ENCODE peak calls at places on chromosomes 7 and 10, in ten cellular contexts. One of them, this sample, is unnamed.

GRCh38 chr10:75043256-75044121 is 68.0 kb upstream of the SAMD8 start:
- DNase-seq in WERI-Rb-1: no peak
- DNase-seq in prostate gland: no peak
- DNase-seq in sigmoid colon: peak
- DNase-seq in HFF-Myc: no peak
- DNase-seq in cardiac muscle cell: no peak
- DNase-seq in adrenal gland: no peak
- DNase-seq in fibroblast of mammary gland: no peak
- DNase-seq in neural progenitor cell: peak
- DNase-seq in A549: no peak
- DNase-seq in this sample: peak

GRCh38 chr7:140036224-140036651 is 26.5 kb downstream of the PARP12 start:
- DNase-seq in WERI-Rb-1: no peak
- DNase-seq in prostate gland: no peak
- DNase-seq in sigmoid colon: no peak
- DNase-seq in HFF-Myc: no peak
- DNase-seq in cardiac muscle cell: no peak
- DNase-seq in adrenal gland: no peak
- DNase-seq in fibroblast of mammary gland: peak
- DNase-seq in neural progenitor cell: no peak
- DNase-seq in A549: no peak
- DNase-seq in this sample: no peak

GRCh38 chr10:48551796-48552591 is 52.9 kb downstream of the ARHGAP22 start:
- DNase-seq in WERI-Rb-1: peak
- DNase-seq in prostate gland: no peak
- DNase-seq in sigmoid colon: no peak
- DNase-seq in HFF-Myc: peak
- DNase-seq in cardiac muscle cell: peak
- DNase-seq in adrenal gland: peak
- DNase-seq in fibroblast of mammary gland: peak
- DNase-seq in neural progenitor cell: peak
- DNase-seq in A549: peak
- DNase-seq in this sample: peak

GRCh38 chr10:74917481-74918077 is 91.2 kb downstream of the KAT6B start:
- DNase-seq in WERI-Rb-1: no peak
- DNase-seq in prostate gland: no peak
- DNase-seq in sigmoid colon: no peak
- DNase-seq in HFF-Myc: no peak
- DNase-seq in cardiac muscle cell: peak
- DNase-seq in adrenal gland: no peak
- DNase-seq in fibroblast of mammary gland: peak
- DNase-seq in neural progenitor cell: no peak
- DNase-seq in A549: peak
- DNase-seq in this sample: no peak

GRCh38 chr10:117543999-117544728 is 1.6 kb downstream of the EMX2 start:
- DNase-seq in WERI-Rb-1: no peak
- DNase-seq in prostate gland: no peak
- DNase-seq in sigmoid colon: no peak
- DNase-seq in HFF-Myc: no peak
- DNase-seq in cardiac muscle cell: no peak
- DNase-seq in adrenal gland: no peak
- DNase-seq in fibroblast of mammary gland: no peak
- DNase-seq in neural progenitor cell: peak
- DNase-seq in A549: no peak
- DNase-seq in this sample: no peak

GRCh38 chr10:46992794-46993552 is 81.7 kb downstream of the PTPN20 start:
- DNase-seq in WERI-Rb-1: peak
- DNase-seq in prostate gland: no peak
- DNase-seq in sigmoid colon: peak
- DNase-seq in HFF-Myc: no peak
- DNase-seq in cardiac muscle cell: peak
- DNase-seq in adrenal gland: no peak
- DNase-seq in fibroblast of mammary gland: peak
- DNase-seq in neural progenitor cell: peak
- DNase-seq in A549: peak
- DNase-seq in this sample: peak

GRCh38 chr7:127437772-127438330 is 45.3 kb upstream of the ZNF800 start:
- DNase-seq in WERI-Rb-1: no peak
- DNase-seq in prostate gland: no peak
- DNase-seq in sigmoid colon: no peak
- DNase-seq in HFF-Myc: peak
- DNase-seq in cardiac muscle cell: peak
- DNase-seq in adrenal gland: no peak
- DNase-seq in fibroblast of mammary gland: peak
- DNase-seq in neural progenitor cell: no peak
- DNase-seq in A549: no peak
- DNase-seq in this sample: no peak

GRCh38 chr7:53229202-53229601 is 193.8 kb downstream of the POM121L12 start:
- DNase-seq in WERI-Rb-1: no peak
- DNase-seq in prostate gland: no peak
- DNase-seq in sigmoid colon: no peak
- DNase-seq in HFF-Myc: no peak
- DNase-seq in cardiac muscle cell: no peak
- DNase-seq in adrenal gland: no peak
- DNase-seq in fibroblast of mammary gland: no peak
- DNase-seq in neural progenitor cell: no peak
- DNase-seq in A549: no peak
- DNase-seq in this sample: no peak

DNA sequence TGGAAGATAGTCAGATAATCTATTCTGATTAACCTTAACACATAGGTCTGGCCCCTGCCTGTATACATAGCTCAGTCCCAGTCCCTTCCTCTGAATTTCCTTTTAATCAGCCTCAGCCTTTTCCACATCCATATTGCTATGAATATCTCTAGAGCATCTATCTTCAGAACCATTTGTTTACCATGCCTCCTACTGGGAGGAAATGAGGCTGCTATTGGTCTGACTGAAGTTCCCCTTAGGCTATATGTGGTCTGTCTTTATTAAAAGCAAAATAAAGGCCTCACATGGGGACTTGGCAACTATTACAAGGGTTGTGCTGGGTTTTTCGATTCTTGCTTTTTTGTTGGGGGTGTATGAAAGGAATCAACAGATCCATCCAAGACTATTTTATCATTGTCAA is 318.9 kb downstream of the HPSE2 start:
- DNase-seq in WERI-Rb-1: no peak
- DNase-seq in prostate gland: no peak
- DNase-seq in sigmoid colon: no peak
- DNase-seq in HFF-Myc: peak
- DNase-seq in cardiac muscle cell: no peak
- DNase-seq in adrenal gland: no peak
- DNase-seq in fibroblast of mammary gland: no peak
- DNase-seq in neural progenitor cell: no peak
- DNase-seq in A549: no peak
- DNase-seq in this sample: no peak
- TF ChIP-seq CTCF in WERI-Rb-1: peak
- TF ChIP-seq CTCF in prostate gland: no peak
- TF ChIP-seq CTCF in sigmoid colon: no peak
- TF ChIP-seq CTCF in HFF-Myc: peak
- TF ChIP-seq CTCF in cardiac muscle cell: no peak
- TF ChIP-seq CTCF in adrenal gland: no peak
- TF ChIP-seq CTCF in fibroblast of mammary gland: peak
- TF ChIP-seq CTCF in neural progenitor cell: no peak
- TF ChIP-seq CTCF in A549: no peak
- TF ChIP-seq CTCF in this sample: no peak

GRCh38 chr7:101100858-101101847 is 15.9 kb downstream of the TRIM56 start:
- DNase-seq in WERI-Rb-1: no peak
- DNase-seq in prostate gland: no peak
- DNase-seq in sigmoid colon: no peak
- DNase-seq in HFF-Myc: no peak
- DNase-seq in cardiac muscle cell: no peak
- DNase-seq in adrenal gland: no peak
- DNase-seq in fibroblast of mammary gland: no peak
- DNase-seq in neural progenitor cell: no peak
- DNase-seq in A549: no peak
- DNase-seq in this sample: no peak

GRCh38 chr7:101097561-101097960 is 12.3 kb downstream of the TRIM56 start:
- DNase-seq in WERI-Rb-1: no peak
- DNase-seq in prostate gland: no peak
- DNase-seq in sigmoid colon: no peak
- DNase-seq in HFF-Myc: no peak
- DNase-seq in cardiac muscle cell: no peak
- DNase-seq in adrenal gland: no peak
- DNase-seq in fibroblast of mammary gland: no peak
- DNase-seq in neural progenitor cell: no peak
- DNase-seq in A549: no peak
- DNase-seq in this sample: no peak

GRCh38 chr7:101096957-101097347 is 11.7 kb downstream of the TRIM56 start:
- DNase-seq in WERI-Rb-1: no peak
- DNase-seq in prostate gland: no peak
- DNase-seq in sigmoid colon: no peak
- DNase-seq in HFF-Myc: no peak
- DNase-seq in cardiac muscle cell: no peak
- DNase-seq in adrenal gland: no peak
- DNase-seq in fibroblast of mammary gland: no peak
- DNase-seq in neural progenitor cell: no peak
- DNase-seq in A549: no peak
- DNase-seq in this sample: no peak

GRCh38 chr7:101096331-101096956 is 11.2 kb downstream of the TRIM56 start:
- DNase-seq in WERI-Rb-1: no peak
- DNase-seq in prostate gland: no peak
- DNase-seq in sigmoid colon: no peak
- DNase-seq in HFF-Myc: no peak
- DNase-seq in cardiac muscle cell: no peak
- DNase-seq in adrenal gland: no peak
- DNase-seq in fibroblast of mammary gland: no peak
- DNase-seq in neural progenitor cell: no peak
- DNase-seq in A549: no peak
- DNase-seq in this sample: no peak

GRCh38 chr7:101099969-101100781 is 14.9 kb downstream of the TRIM56 start:
- DNase-seq in WERI-Rb-1: no peak
- DNase-seq in prostate gland: peak
- DNase-seq in sigmoid colon: peak
- DNase-seq in HFF-Myc: peak
- DNase-seq in cardiac muscle cell: peak
- DNase-seq in adrenal gland: peak
- DNase-seq in fibroblast of mammary gland: peak
- DNase-seq in neural progenitor cell: peak
- DNase-seq in A549: peak
- DNase-seq in this sample: peak
- H3K4me3 ChIP-seq in WERI-Rb-1: no peak
- H3K4me3 ChIP-seq in prostate gland: no peak
- H3K4me3 ChIP-seq in sigmoid colon: no peak
- H3K4me3 ChIP-seq in HFF-Myc: no peak
- H3K4me3 ChIP-seq in cardiac muscle cell: no peak
- H3K4me3 ChIP-seq in adrenal gland: no peak
- H3K4me3 ChIP-seq in fibroblast of mammary gland: peak
- H3K4me3 ChIP-seq in neural progenitor cell: no peak
- H3K4me3 ChIP-seq in A549: no peak
- H3K4me3 ChIP-seq in this sample: no peak

DNA sequence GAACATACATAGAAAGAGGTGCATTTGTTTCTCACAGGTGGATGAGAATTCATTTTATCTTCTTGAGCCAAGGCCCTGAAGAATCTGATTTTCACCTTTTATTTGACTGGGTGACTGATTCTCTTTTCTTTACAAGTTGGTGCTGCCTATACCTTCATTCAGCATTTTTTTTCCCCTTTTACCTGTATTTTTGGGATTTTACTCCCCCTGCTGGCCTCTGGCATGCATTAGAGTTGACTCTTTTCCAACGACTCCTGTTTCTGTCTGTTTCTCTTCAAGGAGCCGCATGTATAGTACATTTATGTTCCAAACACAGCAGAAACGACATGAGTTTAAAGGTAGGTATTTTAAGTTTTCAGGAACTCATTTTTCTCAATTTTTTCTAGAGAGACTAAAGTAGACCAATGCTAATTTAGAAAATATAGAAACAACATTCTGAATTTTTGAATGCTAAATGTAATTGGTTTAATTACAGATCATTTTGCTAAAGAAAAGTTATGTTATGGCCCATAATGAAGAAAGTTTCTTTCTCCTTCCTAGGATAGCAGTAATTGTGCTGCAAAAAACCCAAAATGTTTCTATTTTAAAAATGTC is 149.8 kb upstream of the HDAC9 start:
- DNase-seq in WERI-Rb-1: peak
- DNase-seq in prostate gland: peak
- DNase-seq in sigmoid colon: no peak
- DNase-seq in HFF-Myc: no peak
- DNase-seq in cardiac muscle cell: peak
- DNase-seq in adrenal gland: peak
- DNase-seq in fibroblast of mammary gland: peak
- DNase-seq in neural progenitor cell: peak
- DNase-seq in A549: peak
- DNase-seq in this sample: peak
- TF ChIP-seq CTCF in WERI-Rb-1: peak
- TF ChIP-seq CTCF in prostate gland: peak
- TF ChIP-seq CTCF in sigmoid colon: peak
- TF ChIP-seq CTCF in HFF-Myc: peak
- TF ChIP-seq CTCF in cardiac muscle cell: peak
- TF ChIP-seq CTCF in adrenal gland: peak
- TF ChIP-seq CTCF in fibroblast of mammary gland: peak
- TF ChIP-seq CTCF in neural progenitor cell: peak
- TF ChIP-seq CTCF in A549: peak
- TF ChIP-seq CTCF in this sample: peak

GRCh38 chr7:151351027-151351426 is 9.4 kb downstream of the NUB1 start:
- DNase-seq in WERI-Rb-1: peak
- DNase-seq in prostate gland: no peak
- DNase-seq in sigmoid colon: no peak
- DNase-seq in HFF-Myc: no peak
- DNase-seq in cardiac muscle cell: no peak
- DNase-seq in adrenal gland: no peak
- DNase-seq in fibroblast of mammary gland: no peak
- DNase-seq in neural progenitor cell: peak
- DNase-seq in A549: peak
- DNase-seq in this sample: peak
- H3K4me3 ChIP-seq in WERI-Rb-1: no peak
- H3K4me3 ChIP-seq in prostate gland: no peak
- H3K4me3 ChIP-seq in sigmoid colon: no peak
- H3K4me3 ChIP-seq in HFF-Myc: no peak
- H3K4me3 ChIP-seq in cardiac muscle cell: no peak
- H3K4me3 ChIP-seq in adrenal gland: no peak
- H3K4me3 ChIP-seq in fibroblast of mammary gland: no peak
- H3K4me3 ChIP-seq in neural progenitor cell: no peak
- H3K4me3 ChIP-seq in A549: no peak
- H3K4me3 ChIP-seq in this sample: no peak

This sample was measured in endodermal cell.